ENCODE peak calls at places on chromosomes 16 and 17, in ten cellular contexts. P, G, E, V, U, S, X, K, Q and W are unnamed samples.

GRCh38 chr16:57966986-57967385 is 3.9 kb downstream of the CNGB1 start:
- DNase-seq in P (no peak), G (no peak), E (no peak), V (no peak), U (no peak), S (no peak), X (no peak), K (no peak), Q (no peak), W (no peak)

GRCh38 chr16:75506567-75506966 is 11.3 kb upstream of the CHST6 start:
- DNase-seq in P (no peak), G (peak), E (peak), V (peak), U (no peak), S (peak), X (no peak), K (peak), Q (no peak), W (peak)

GRCh38 chr17:34360571-34360970 is 2.5 kb downstream of the CCL1 start:
- DNase-seq in P (no peak), G (no peak), E (no peak), V (no peak), U (no peak), S (no peak), X (no peak), K (no peak), Q (no peak), W (no peak)

GRCh38 chr17:5773942-5774341 is 189.6 kb upstream of the NLRP1 start:
- DNase-seq in P (no peak), G (no peak), E (no peak), V (no peak), U (no peak), S (no peak), X (no peak), K (no peak), Q (no peak), W (no peak)

GRCh38 chr16:58636474-58636873 is 6.8 kb upstream of the CNOT1 start:
- DNase-seq in P (no peak), G (no peak), E (no peak), V (no peak), U (no peak), S (no peak), X (no peak), K (no peak), Q (no peak), W (no peak)

GRCh38 chr16:12147681-12148479 is 171.3 kb downstream of the SNX29 start:
- DNase-seq in P (no peak), G (no peak), E (no peak), V (no peak), U (peak), S (no peak), X (no peak), K (peak), Q (no peak), W (no peak)

GRCh38 chr17:70564006-70564620 is 394.8 kb downstream of the KCNJ2 start:
- DNase-seq in P (no peak), G (peak), E (no peak), V (no peak), U (no peak), S (peak), X (no peak), K (no peak), Q (no peak), W (no peak)

GRCh38 chr17:81482673-81483072 is 29.9 kb downstream of the ACTG1 start:
- DNase-seq in P (no peak), G (no peak), E (no peak), V (no peak), U (no peak), S (no peak), X (no peak), K (no peak), Q (no peak), W (no peak)

GRCh38 chr16:48075398-48075797 is 80.4 kb downstream of the ABCC12 start:
- DNase-seq in P (no peak), G (no peak), E (no peak), V (no peak), U (no peak), S (peak), X (no peak), K (no peak), Q (no peak), W (no peak)

GRCh38 chr17:73341350-73342056 is 29.7 kb upstream of the CDC42EP4 start:
- DNase-seq in P (no peak), G (peak), E (no peak), V (no peak), U (no peak), S (no peak), X (no peak), K (no peak), Q (no peak), W (peak)

GRCh38 chr16:56122251-56122650 is 69.0 kb upstream of the GNAO1 start:
- DNase-seq in P (no peak), G (no peak), E (no peak), V (no peak), U (no peak), S (no peak), X (no peak), K (no peak), Q (no peak), W (no peak)

GRCh38 chr16:5025171-5025632 is 8.5 kb downstream of the NAGPA start:
- DNase-seq in P (no peak), G (no peak), E (no peak), V (peak), U (peak), S (no peak), X (no peak), K (peak), Q (peak), W (peak)
- TF ChIP-seq CTCF in P (no peak), G (peak), E (no peak), V (no peak), U (peak), S (peak), X (peak), K (peak), Q (peak), W (no peak)

DNA sequence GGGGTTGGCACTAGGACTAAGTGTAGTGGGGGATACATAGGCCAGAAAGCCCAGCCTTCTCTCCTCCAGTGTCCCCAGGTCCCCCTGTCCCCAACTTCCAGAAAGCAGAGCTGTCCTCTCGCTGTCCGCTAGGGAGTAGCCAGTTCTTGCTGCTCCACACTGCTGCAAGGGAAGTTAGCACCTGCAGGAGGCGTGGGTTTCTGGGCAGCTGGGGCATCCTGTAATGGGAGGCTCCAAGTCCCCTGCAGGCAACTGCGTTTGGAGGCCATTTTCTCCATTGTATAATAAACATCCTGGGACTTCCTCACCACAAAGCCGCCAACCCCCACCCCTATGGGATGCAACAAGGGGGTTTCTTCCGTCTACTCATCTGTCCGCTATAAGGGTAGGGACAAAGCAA is 1.7 kb downstream of the RPRML start:
- DNase-seq in P (no peak), G (peak), E (no peak), V (peak), U (no peak), S (peak), X (peak), K (peak), Q (peak), W (peak)
- TF ChIP-seq CTCF in P (no peak), G (peak), E (no peak), V (no peak), U (peak), S (peak), X (peak), K (peak), Q (peak), W (no peak)

GRCh38 chr17:27457405-27457730 is 1.1 kb downstream of the KSR1 start:
- DNase-seq in P (no peak), G (no peak), E (no peak), V (no peak), U (no peak), S (no peak), X (no peak), K (no peak), Q (no peak), W (no peak)

GRCh38 chr17:27457731-27458523 is 1.7 kb downstream of the KSR1 start:
- DNase-seq in P (no peak), G (no peak), E (no peak), V (no peak), U (no peak), S (peak), X (peak), K (peak), Q (no peak), W (no peak)

GRCh38 chr17:27455569-27455913 is 707 bp upstream of the KSR1 start:
- DNase-seq in P (no peak), G (no peak), E (no peak), V (no peak), U (no peak), S (no peak), X (no peak), K (no peak), Q (no peak), W (no peak)

GRCh38 chr17:27456681-27457404 is 595 bp downstream of the KSR1 start:
- DNase-seq in P (no peak), G (no peak), E (no peak), V (peak), U (peak), S (no peak), X (no peak), K (no peak), Q (peak), W (no peak)

DNA sequence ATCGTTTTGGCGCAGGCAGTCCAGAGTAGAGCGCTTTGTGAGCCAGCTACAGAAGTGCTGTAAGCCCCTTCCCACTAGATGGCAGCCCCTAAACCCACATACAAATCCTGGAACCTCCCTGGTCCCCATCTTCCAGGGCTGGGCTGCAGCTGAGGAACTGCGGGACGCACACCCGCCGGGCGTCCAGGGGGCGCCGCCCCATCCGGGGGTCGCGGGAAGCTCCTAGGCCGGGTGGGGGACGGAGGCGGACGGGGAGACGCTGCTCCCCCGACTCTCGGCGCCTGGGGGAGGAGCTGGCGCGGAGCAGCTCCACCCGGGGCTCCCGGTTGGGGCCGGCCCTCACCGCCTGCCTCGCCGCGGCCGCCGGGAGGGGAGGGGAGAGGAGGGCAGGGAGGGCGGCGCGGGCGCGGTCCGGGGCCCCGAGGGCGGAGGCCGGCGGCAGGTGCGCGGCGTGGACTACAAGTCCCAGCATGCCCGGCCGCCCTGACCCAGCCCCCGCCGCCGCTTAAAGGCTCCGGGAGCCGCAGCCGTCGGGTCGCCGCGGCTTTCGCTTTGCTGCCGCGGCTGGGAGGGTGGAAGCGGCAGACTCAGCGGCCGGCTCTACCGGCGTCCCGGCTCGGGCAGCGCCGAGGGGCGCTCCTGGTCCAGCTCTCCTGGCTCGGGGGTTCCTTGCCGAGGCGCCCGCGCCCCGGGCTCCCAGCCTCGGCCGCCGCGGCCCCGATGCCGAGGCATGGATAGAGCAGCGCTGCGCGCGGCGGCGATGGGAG is at the start of gene KSR1:
- DNase-seq in P (peak), G (peak), E (peak), V (peak), U (peak), S (peak), X (no peak), K (peak), Q (peak), W (peak)
- TF ChIP-seq CTCF in P (peak), G (peak), E (peak), V (peak), U (peak), S (peak), X (peak), K (peak), Q (peak), W (no peak)

GRCh38 chr17:8629371-8630226 is 926 bp downstream of the MYH10 start:
- DNase-seq in P (no peak), G (peak), E (peak), V (peak), U (peak), S (peak), X (no peak), K (peak), Q (peak), W (peak)

GRCh38 chr17:8630227-8630801 is at the start of gene MYH10:
- DNase-seq in P (no peak), G (no peak), E (peak), V (peak), U (no peak), S (no peak), X (no peak), K (no peak), Q (no peak), W (no peak)

GRCh38 chr17:8631554-8631877 is 991 bp upstream of the MYH10 start:
- DNase-seq in P (no peak), G (peak), E (no peak), V (no peak), U (no peak), S (no peak), X (no peak), K (no peak), Q (no peak), W (no peak)

GRCh38 chr17:8632087-8632486 is 1.6 kb upstream of the MYH10 start:
- DNase-seq in P (no peak), G (no peak), E (no peak), V (no peak), U (no peak), S (no peak), X (no peak), K (no peak), Q (no peak), W (no peak)

GRCh38 chr17:8630802-8631553 is 453 bp upstream of the MYH10 start:
- DNase-seq in P (peak), G (peak), E (peak), V (peak), U (peak), S (peak), X (peak), K (peak), Q (peak), W (peak)
- TF ChIP-seq CTCF in P (peak), G (peak), E (no peak), V (peak), U (peak), S (no peak), X (no peak), K (no peak), Q (no peak), W (peak)

DNA sequence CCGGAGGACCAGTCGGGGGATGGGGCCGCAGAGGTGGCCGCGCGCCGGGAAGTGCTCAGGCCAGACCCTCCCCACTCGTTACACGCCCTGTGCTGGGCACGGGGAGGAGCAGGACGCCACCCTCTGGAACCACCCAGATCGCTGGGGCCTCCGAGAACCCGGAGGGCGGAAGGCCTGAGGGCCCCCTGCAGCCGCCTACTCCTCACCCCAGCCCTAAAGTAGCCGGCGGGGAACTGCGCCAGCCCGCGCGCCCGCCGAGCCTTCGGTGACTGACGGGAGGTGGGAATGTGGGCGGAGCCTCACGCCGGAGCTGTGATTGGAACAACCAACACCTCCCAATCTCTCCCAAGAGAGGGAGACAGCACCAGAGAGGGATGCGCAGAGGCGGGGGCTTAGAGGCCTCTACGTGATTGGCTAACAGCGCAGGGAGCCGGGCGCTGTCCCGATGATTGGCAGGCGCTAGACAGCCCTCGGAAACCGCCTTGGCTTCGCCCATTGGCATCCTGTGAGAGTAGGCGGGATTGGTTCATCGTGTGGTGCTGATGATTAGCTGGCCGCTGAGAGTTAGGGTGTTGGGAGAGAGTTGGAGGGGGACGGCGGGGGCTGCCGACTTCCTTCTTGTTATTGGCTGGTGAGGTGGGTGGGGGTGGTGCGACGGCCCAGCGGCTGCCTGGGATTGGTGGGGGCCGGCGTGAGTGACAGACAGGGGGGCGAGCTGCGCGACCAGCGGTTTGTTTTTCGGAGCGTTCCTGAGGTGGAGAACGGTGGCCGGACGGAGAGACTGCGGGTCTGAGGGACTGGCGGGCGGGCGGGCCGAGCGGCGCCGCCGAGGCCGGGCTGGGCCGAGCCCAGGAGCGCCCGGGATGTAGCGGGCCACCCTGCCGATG is at the start of gene MAP3K3:
- DNase-seq in P (peak), G (peak), E (peak), V (peak), U (peak), S (peak), X (peak), K (peak), Q (peak), W (peak)
- TF ChIP-seq CTCF in P (no peak), G (no peak), E (no peak), V (no peak), U (peak), S (peak), X (no peak), K (no peak), Q (peak), W (no peak)

GRCh38 chr17:46720408-46720807 is 98.1 kb downstream of the WNT3 start:
- DNase-seq in P (no peak), G (no peak), E (no peak), V (no peak), U (no peak), S (no peak), X (no peak), K (no peak), Q (no peak), W (no peak)
- TF ChIP-seq CTCF in P (no peak), G (no peak), E (no peak), V (no peak), U (no peak), S (no peak), X (no peak), K (no peak), Q (no peak), W (no peak)

GRCh38 chr16:81633147-81633619 is 145.9 kb upstream of the PLCG2 start:
- DNase-seq in P (no peak), G (no peak), E (no peak), V (no peak), U (no peak), S (no peak), X (no peak), K (no peak), Q (no peak), W (peak)
- TF ChIP-seq CTCF in P (no peak), G (peak), E (no peak), V (no peak), U (no peak), S (peak), X (no peak), K (no peak), Q (no peak), W (peak)

GRCh38 chr16:26623442-26623841 is 443.3 kb upstream of the C16orf82 start:
- DNase-seq in P (no peak), G (no peak), E (no peak), V (no peak), U (no peak), S (no peak), X (no peak), K (no peak), Q (no peak), W (no peak)

GRCh38 chr16:26627958-26628357 is 438.8 kb upstream of the C16orf82 start:
- DNase-seq in P (no peak), G (no peak), E (no peak), V (no peak), U (no peak), S (no peak), X (no peak), K (no peak), Q (no peak), W (no peak)
- TF ChIP-seq CTCF in P (no peak), G (no peak), E (no peak), V (no peak), U (no peak), S (no peak), X (no peak), K (no peak), Q (no peak), W (no peak)